ENCODE peak calls at places on chromosomes 5 and 9, in four cellular contexts. Z, C, V and E are unnamed samples.

GRCh38 chr9:137801023-137801319 is 76.6 kb upstream of the CACNA1B start:
- DNase-seq in Z (no peak), C (no peak), V (no peak), E (no peak)

GRCh38 chr5:96978812-96979449 is 43.1 kb downstream of the LNPEP start:
- DNase-seq in Z (no peak), C (no peak), V (peak), E (peak)

GRCh38 chr9:130869250-130869649 is 27.4 kb downstream of the QRFP start:
- DNase-seq in Z (no peak), C (no peak), V (peak), E (no peak)

GRCh38 chr9:2771661-2772060 is 54.4 kb downstream of the KCNV2 start:
- DNase-seq in Z (no peak), C (no peak), V (peak), E (no peak)

GRCh38 chr9:134368571-134368970 is 42.3 kb downstream of the RXRA start:
- DNase-seq in Z (no peak), C (no peak), V (no peak), E (no peak)

GRCh38 chr5:68070641-68071191 is 144.8 kb upstream of the PIK3R1 start:
- DNase-seq in Z (no peak), C (no peak), V (no peak), E (no peak)

GRCh38 chr5:157288405-157289163 is 22.7 kb downstream of the CYFIP2 start:
- DNase-seq in Z (no peak), C (no peak), V (no peak), E (no peak)

GRCh38 chr5:73299665-73300435 is 126.9 kb downstream of the TMEM174 start:
- DNase-seq in Z (no peak), C (no peak), V (no peak), E (no peak)

GRCh38 chr5:157057459-157058370 is 1.2 kb downstream of the HAVCR1 start:
- DNase-seq in Z (no peak), C (no peak), V (no peak), E (no peak)

GRCh38 chr9:97830884-97831829 is 21.9 kb upstream of the FOXE1 start:
- DNase-seq in Z (no peak), C (no peak), V (no peak), E (no peak)

GRCh38 chr5:33582417-33582816 is 141.7 kb downstream of the TARS1 start:
- DNase-seq in Z (no peak), C (no peak), V (no peak), E (no peak)

GRCh38 chr5:162323471-162323870 is 255.9 kb downstream of the GABRG2 start:
- DNase-seq in Z (no peak), C (no peak), V (no peak), E (no peak)

GRCh38 chr5:126139086-126139485 is 284.1 kb upstream of the GRAMD2B start:
- DNase-seq in Z (no peak), C (no peak), V (peak), E (no peak)

GRCh38 chr5:28576022-28576421 is 1537.6 kb upstream of the CDH9 start:
- DNase-seq in Z (peak), C (no peak), V (peak), E (no peak)

GRCh38 chr9:32742296-32742695 is 41.0 kb upstream of the TMEM215 start:
- DNase-seq in Z (no peak), C (no peak), V (peak), E (no peak)

GRCh38 chr5:82106207-82106606 is 134.4 kb downstream of the ATG10 start:
- DNase-seq in Z (no peak), C (no peak), V (peak), E (no peak)

GRCh38 chr9:122099271-122099869 is 6.3 kb upstream of the TTLL11 start:
- DNase-seq in Z (peak), C (peak), V (peak), E (no peak)

GRCh38 chr9:85586684-85587083 is 155.1 kb downstream of the AGTPBP1 start:
- DNase-seq in Z (no peak), C (no peak), V (no peak), E (no peak)

GRCh38 chr5:139019880-139020279 is 144.7 kb upstream of the LRRTM2 start:
- DNase-seq in Z (no peak), C (no peak), V (no peak), E (no peak)

GRCh38 chr5:149725296-149725695 is 4.8 kb upstream of the PPARGC1B start:
- DNase-seq in Z (no peak), C (no peak), V (no peak), E (no peak)

GRCh38 chr5:81778642-81779041 is 27.7 kb upstream of the SSBP2 start:
- DNase-seq in Z (peak), C (no peak), V (peak), E (no peak)

GRCh38 chr9:93266521-93267001 is 82.6 kb downstream of the WNK2 start:
- DNase-seq in Z (peak), C (peak), V (no peak), E (no peak)

GRCh38 chr9:8718121-8718725 is 918.6 kb upstream of the DMAC1 start:
- DNase-seq in Z (no peak), C (no peak), V (peak), E (no peak)

GRCh38 chr5:154610321-154611154 is 132.5 kb upstream of the HAND1 start:
- DNase-seq in Z (peak), C (peak), V (peak), E (no peak)
- H3K4me3 ChIP-seq in Z (no peak), C (peak), V (peak), E (peak)

GRCh38 chr5:34716986-34717385 is 60.9 kb downstream of the RAI14 start:
- DNase-seq in Z (no peak), C (no peak), V (peak), E (peak)

GRCh38 chr5:34715711-34716110 is 59.6 kb downstream of the RAI14 start:
- DNase-seq in Z (no peak), C (no peak), V (peak), E (no peak)

GRCh38 chr5:34718516-34718915 is 62.4 kb downstream of the RAI14 start:
- DNase-seq in Z (no peak), C (no peak), V (peak), E (no peak)

GRCh38 chr5:34719029-34719428 is 62.9 kb downstream of the RAI14 start:
- DNase-seq in Z (no peak), C (no peak), V (no peak), E (no peak)

GRCh38 chr5:34717426-34718327 is 61.5 kb downstream of the RAI14 start:
- DNase-seq in Z (no peak), C (no peak), V (peak), E (peak)
- H3K4me3 ChIP-seq in Z (no peak), C (no peak), V (peak), E (no peak)

GRCh38 chr5:179455320-179455719 is 95.0 kb upstream of the RUFY1 start:
- DNase-seq in Z (no peak), C (no peak), V (no peak), E (no peak)

GRCh38 chr5:179454354-179454753 is 96.0 kb upstream of the RUFY1 start:
- DNase-seq in Z (no peak), C (no peak), V (no peak), E (no peak)

GRCh38 chr5:179452356-179453230 is 97.8 kb upstream of the RUFY1 start:
- DNase-seq in Z (no peak), C (no peak), V (no peak), E (no peak)

GRCh38 chr5:179451813-179452196 is 98.5 kb upstream of the RUFY1 start:
- DNase-seq in Z (no peak), C (no peak), V (no peak), E (no peak)

DNA sequence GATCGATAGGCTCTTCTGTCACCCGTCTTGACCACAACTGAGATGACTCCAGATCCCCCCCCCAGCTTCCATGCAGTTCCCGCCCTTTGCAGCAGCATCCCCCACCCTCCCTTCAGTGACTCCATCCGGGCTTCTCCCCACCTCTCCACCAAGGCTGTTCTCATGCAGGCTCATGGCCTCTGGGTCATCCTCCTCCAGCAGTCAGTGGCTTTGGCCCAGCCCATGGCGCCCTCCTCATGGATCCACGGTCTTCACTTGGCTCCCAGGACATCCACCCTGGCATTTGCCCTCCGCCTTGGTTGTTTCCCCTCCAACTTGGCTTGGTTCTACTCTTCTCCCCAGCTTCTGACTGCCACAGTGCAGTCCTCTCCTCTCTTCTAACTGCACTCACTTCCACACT is 96.7 kb upstream of the RUFY1 start:
- DNase-seq in Z (no peak), C (no peak), V (no peak), E (no peak)
- H3K4me3 ChIP-seq in Z (no peak), C (no peak), V (no peak), E (no peak)

GRCh38 chr5:140969880-140970279 is 3.6 kb downstream of the PCDHAC2 start:
- DNase-seq in Z (no peak), C (no peak), V (no peak), E (no peak)

GRCh38 chr5:140965905-140966292 is 377 bp upstream of the PCDHAC2 start:
- DNase-seq in Z (no peak), C (no peak), V (no peak), E (no peak)

GRCh38 chr5:140967226-140967893 is 1.1 kb downstream of the PCDHAC2 start:
- DNase-seq in Z (no peak), C (no peak), V (no peak), E (no peak)

GRCh38 chr5:140964356-140964755 is 1.9 kb upstream of the PCDHAC2 start:
- DNase-seq in Z (no peak), C (no peak), V (no peak), E (no peak)

DNA sequence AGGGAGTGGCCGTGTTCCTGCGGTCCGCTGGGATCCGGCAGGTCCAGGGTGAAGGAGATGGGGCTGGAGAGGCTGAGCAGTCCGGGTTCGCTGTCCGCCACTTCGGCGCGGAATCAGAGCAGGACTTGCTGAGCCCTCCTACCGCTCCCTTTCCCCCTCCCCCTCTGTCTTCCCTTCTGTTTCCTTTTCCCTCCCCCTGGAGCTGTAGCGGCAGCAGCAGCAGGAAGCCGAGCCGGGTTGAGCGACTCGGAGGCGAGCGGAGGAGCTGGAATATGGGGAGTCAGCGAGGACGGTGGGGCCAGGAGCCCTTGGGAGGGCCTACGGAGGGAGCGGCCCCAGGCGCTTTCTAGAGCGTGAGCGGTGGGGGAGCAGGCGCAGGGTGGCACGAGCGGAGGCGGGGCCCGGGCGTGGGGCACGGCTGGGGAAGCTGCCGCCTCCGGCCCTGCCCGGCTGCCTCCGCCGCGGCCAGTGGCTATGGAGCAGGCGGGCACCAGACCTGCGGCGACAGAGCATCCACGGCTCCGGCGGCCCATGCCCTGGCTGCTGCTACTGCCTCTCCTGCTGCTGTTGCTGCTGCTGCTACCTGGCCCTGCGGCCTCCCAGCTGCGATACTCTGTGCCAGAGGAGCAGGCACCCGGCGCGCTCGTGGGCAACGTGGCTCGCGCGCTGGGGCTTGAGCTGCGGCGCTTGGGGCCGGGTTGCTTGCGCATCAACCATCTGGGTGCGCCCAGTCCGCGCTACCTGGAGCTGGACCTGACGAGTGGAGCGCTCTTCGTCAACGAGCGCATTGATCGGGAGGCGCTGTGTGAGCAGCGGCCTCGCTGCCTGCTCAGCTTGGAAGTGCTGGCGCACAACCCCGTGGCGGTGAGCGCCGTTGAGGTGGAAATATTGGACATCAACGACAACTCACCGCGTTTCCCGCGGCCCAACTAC is at the start of gene PCDHAC2:
- DNase-seq in Z (no peak), C (no peak), V (peak), E (no peak)
- H3K4me3 ChIP-seq in Z (no peak), C (peak), V (peak), E (peak)

DNA sequence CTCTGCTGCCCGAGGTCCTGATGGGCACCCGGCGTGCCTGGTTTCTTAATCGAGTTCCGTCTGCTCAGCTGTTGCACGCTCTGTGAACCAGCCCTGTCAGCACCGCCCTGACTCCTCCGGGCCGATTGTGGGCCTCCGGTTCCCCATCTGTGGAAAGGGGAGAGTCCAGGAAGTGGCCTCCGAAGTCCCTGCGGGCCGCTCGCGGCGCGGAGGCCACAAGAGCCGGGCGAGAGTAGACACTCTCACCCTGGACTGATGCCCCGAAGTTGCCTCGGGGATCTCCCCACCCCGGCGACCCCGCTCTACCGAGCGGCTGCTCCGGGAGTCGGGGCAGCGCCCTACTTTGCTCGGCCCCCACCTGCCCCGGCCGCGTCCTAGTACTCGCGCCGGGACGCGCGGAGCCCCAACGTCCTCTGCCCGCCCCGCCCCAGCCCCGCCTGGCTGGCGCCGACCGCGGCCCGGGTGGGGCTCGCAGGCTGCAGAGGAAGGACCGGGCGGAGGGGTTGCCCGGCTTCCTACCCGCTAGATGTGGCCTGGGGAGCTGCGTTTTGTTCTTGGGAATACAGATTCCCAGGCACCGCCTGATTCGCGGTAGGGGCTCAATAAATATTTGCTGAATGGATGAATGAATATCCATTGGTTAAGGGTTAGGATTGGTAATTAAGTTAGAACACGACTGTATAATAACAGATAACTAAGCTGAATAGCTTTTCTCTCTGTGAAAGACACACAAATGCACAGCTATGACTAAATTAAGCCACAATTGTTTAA is 935 bp upstream of the ZNF367 start:
- DNase-seq in Z (peak), C (peak), V (peak), E (no peak)
- H3K4me3 ChIP-seq in Z (peak), C (peak), V (peak), E (peak)

DNA sequence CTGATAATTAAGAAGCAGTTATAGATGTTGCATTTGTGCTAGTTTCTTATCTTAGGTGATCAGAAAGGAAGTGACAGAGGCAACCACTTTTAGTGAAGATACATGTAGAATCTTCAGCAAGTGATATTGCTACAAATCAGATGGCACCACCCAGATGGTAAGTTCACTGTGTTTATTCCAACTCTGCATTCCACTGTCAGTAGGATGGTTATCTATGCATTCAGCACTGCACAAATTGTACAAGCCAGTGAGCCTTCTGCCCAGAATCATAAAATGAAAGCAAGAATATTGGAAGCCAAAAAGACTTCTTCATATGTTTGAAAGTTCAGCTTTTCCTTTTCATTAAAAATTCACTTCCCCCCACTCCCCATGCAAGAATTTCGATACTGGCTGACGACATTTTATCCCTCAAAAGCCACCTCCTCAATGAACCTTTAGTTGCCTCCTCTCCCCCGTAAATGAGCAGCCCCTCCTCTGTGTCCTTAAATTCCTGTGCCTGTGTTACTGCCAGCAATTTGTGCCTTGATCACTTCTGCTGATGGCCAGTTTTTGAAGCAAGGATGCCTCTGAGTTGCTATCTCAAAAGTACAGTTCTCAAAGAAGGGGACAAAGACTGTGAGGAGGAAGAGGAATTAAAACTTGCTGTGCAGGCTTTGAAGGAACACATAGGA is 91.6 kb downstream of the ZSWIM6 start:
- DNase-seq in Z (no peak), C (no peak), V (no peak), E (no peak)
- H3K4me3 ChIP-seq in Z (no peak), C (peak), V (no peak), E (no peak)

GRCh38 chr9:16709936-16710335 is 160.5 kb downstream of the BNC2 start:
- DNase-seq in Z (no peak), C (no peak), V (no peak), E (no peak)
- H3K4me3 ChIP-seq in Z (no peak), C (no peak), V (no peak), E (no peak)

DNA sequence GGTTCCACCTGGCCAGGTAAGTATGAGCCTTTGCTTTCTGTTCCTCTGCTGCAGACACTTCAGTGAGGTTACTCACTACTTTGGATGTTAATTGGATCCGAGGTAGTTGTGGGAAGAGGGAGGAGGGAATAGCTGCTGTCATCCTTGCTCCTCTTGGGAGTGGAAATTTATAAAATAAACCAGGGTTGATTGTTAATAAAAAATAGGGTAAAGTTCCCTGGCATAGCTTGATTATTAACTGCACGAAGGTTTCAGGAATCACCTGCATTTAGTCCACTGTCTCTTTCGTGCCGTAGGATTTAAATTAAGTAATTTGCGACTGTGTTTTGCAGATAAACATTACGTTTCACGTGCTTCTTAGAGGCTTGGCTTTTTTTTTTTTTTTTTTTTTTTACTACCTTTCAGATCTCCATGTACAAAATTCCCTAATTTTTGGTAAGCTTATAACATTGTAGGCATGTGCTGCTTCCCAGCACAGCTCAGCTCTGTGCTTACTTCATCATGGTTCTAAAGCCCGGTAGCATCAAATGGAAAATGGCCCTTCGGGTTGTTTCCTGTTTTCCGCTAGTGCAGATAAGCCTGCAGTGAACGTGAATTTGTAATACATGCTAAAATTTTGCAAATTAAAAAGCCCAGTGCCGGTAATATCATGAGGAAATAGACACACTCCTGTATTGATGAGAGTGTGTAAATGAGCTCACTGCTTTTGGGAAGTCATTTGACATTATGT is 26.9 kb upstream of the LTC4S start:
- DNase-seq in Z (no peak), C (no peak), V (peak), E (no peak)
- H3K4me3 ChIP-seq in Z (no peak), C (no peak), V (no peak), E (no peak)